ENCODE peak calls at places on chromosomes 4 and X, in ten cellular contexts. S is H7; H is pons; K is activated gamma-delta T cell treated with anti-CD3 and anti-CD28 coated beads, Interleukin-2, amount 50 U/mL, for 16 hours; G is substantia nigra; N is Ammon's horn; Q is posterior cingulate gyrus; P is NCI-H774; D is tibial nerve; J is occipital lobe. X is an unnamed sample.

GRCh38 chrX:111039606-111040005 is 56.4 kb upstream of the PAK3 start:
- DNase-seq in S (peak), H (no peak), K (no peak), G (no peak), N (no peak), Q (no peak), P (no peak), D (no peak), J (no peak), X (no peak)

GRCh38 chr4:15003891-15004700 is 1.8 kb downstream of the CPEB2 start:
- DNase-seq in S (peak), H (no peak), K (peak), G (peak), N (peak), Q (peak), P (no peak), D (peak), J (peak), X (peak)

GRCh38 chr4:72975488-72975784 is 94.1 kb downstream of the COX18 start:
- DNase-seq in S (no peak), H (no peak), K (no peak), G (no peak), N (no peak), Q (no peak), P (no peak), D (no peak), J (no peak), X (no peak)

GRCh38 chr4:26320159-26320452 is 708 bp upstream of the RBPJ start:
- DNase-seq in S (no peak), H (no peak), K (peak), G (peak), N (no peak), Q (no peak), P (no peak), D (no peak), J (no peak), X (no peak)

GRCh38 chr4:142801966-142802365 is 44.1 kb downstream of the INPP4B start:
- DNase-seq in S (no peak), H (no peak), K (no peak), G (no peak), N (no peak), Q (no peak), P (no peak), D (no peak), J (no peak), X (no peak)

GRCh38 chrX:43349363-43349762 is 306.7 kb upstream of the MAOA start:
- DNase-seq in S (peak), H (peak), K (no peak), G (no peak), N (peak), Q (no peak), P (no peak), D (no peak), J (no peak), X (no peak)

GRCh38 chr4:73707918-73708577 is 32.3 kb upstream of the CXCL8 start:
- DNase-seq in S (no peak), H (peak), K (no peak), G (no peak), N (no peak), Q (no peak), P (no peak), D (no peak), J (no peak), X (peak)

GRCh38 chr4:159248383-159249178 is 145.7 kb downstream of the RAPGEF2 start:
- DNase-seq in S (no peak), H (peak), K (no peak), G (no peak), N (peak), Q (no peak), P (peak), D (no peak), J (no peak), X (no peak)

GRCh38 chr4:61301285-61301684 is 101.2 kb downstream of the ADGRL3 start:
- DNase-seq in S (no peak), H (no peak), K (no peak), G (no peak), N (no peak), Q (no peak), P (peak), D (no peak), J (no peak), X (no peak)

GRCh38 chr4:74615411-74615810 is 170.5 kb downstream of the AREG start:
- DNase-seq in S (no peak), H (no peak), K (no peak), G (no peak), N (no peak), Q (no peak), P (no peak), D (no peak), J (no peak), X (no peak)

GRCh38 chrX:131762802-131763234 is 218.9 kb downstream of the OR13H1 start:
- DNase-seq in S (no peak), H (peak), K (peak), G (no peak), N (no peak), Q (peak), P (no peak), D (no peak), J (no peak), X (no peak)

GRCh38 chr4:4869380-4869723 is 9.9 kb downstream of the MSX1 start:
- DNase-seq in S (peak), H (no peak), K (no peak), G (no peak), N (no peak), Q (peak), P (no peak), D (no peak), J (no peak), X (no peak)

X was measured in heart right ventricle.